ENCODE peak calls at places on chromosomes 4 and X, in seven cellular contexts. One of them, this sample, is unnamed.

GRCh38 chrX:69564665-69565064 is 51.2 kb upstream of the EDA start:
- DNase-seq in NCI-H1092 treated with DMSO at 0.1 percent for 48 hours: no peak
- DNase-seq in naive thymus-derived CD8-positive, alpha-beta T cell: no peak
- DNase-seq in AG08395: no peak
- DNase-seq in H4: no peak
- DNase-seq in HepG2: peak
- DNase-seq in A549: no peak
- DNase-seq in this sample: no peak

GRCh38 chr4:79050521-79050880 is 111.3 kb upstream of the PAQR3 start:
- DNase-seq in NCI-H1092 treated with DMSO at 0.1 percent for 48 hours: peak
- DNase-seq in naive thymus-derived CD8-positive, alpha-beta T cell: no peak
- DNase-seq in AG08395: no peak
- DNase-seq in H4: no peak
- DNase-seq in HepG2: no peak
- DNase-seq in A549: no peak
- DNase-seq in this sample: no peak

GRCh38 chr4:172489896-172490295 is 676.7 kb downstream of the GALNTL6 start:
- DNase-seq in NCI-H1092 treated with DMSO at 0.1 percent for 48 hours: peak
- DNase-seq in naive thymus-derived CD8-positive, alpha-beta T cell: no peak
- DNase-seq in AG08395: no peak
- DNase-seq in H4: no peak
- DNase-seq in HepG2: no peak
- DNase-seq in A549: no peak
- DNase-seq in this sample: no peak

GRCh38 chr4:766152-766515 is 59.8 kb downstream of the CPLX1 start:
- DNase-seq in NCI-H1092 treated with DMSO at 0.1 percent for 48 hours: no peak
- DNase-seq in naive thymus-derived CD8-positive, alpha-beta T cell: no peak
- DNase-seq in AG08395: peak
- DNase-seq in H4: no peak
- DNase-seq in HepG2: no peak
- DNase-seq in A549: no peak
- DNase-seq in this sample: no peak

GRCh38 chrX:38312436-38312835 is 14.9 kb downstream of the RPGR start:
- DNase-seq in NCI-H1092 treated with DMSO at 0.1 percent for 48 hours: no peak
- DNase-seq in naive thymus-derived CD8-positive, alpha-beta T cell: no peak
- DNase-seq in AG08395: peak
- DNase-seq in H4: peak
- DNase-seq in HepG2: no peak
- DNase-seq in A549: no peak
- DNase-seq in this sample: no peak

GRCh38 chr4:52748432-52748831 is 2.8 kb downstream of the ERVMER34-1 start:
- DNase-seq in NCI-H1092 treated with DMSO at 0.1 percent for 48 hours: no peak
- DNase-seq in naive thymus-derived CD8-positive, alpha-beta T cell: no peak
- DNase-seq in AG08395: no peak
- DNase-seq in H4: no peak
- DNase-seq in HepG2: no peak
- DNase-seq in A549: no peak
- DNase-seq in this sample: no peak

GRCh38 chrX:97845451-97845850 is 961.7 kb downstream of the RPA4 start:
- DNase-seq in NCI-H1092 treated with DMSO at 0.1 percent for 48 hours: no peak
- DNase-seq in naive thymus-derived CD8-positive, alpha-beta T cell: no peak
- DNase-seq in AG08395: no peak
- DNase-seq in H4: no peak
- DNase-seq in HepG2: no peak
- DNase-seq in A549: no peak
- DNase-seq in this sample: no peak

GRCh38 chr4:135250040-135250439 is 1048.5 kb upstream of the PABPC4L start:
- DNase-seq in NCI-H1092 treated with DMSO at 0.1 percent for 48 hours: no peak
- DNase-seq in naive thymus-derived CD8-positive, alpha-beta T cell: no peak
- DNase-seq in AG08395: no peak
- DNase-seq in H4: no peak
- DNase-seq in HepG2: no peak
- DNase-seq in A549: no peak
- DNase-seq in this sample: no peak

GRCh38 chrX:111180750-111181240 is 84.8 kb downstream of the PAK3 start:
- DNase-seq in NCI-H1092 treated with DMSO at 0.1 percent for 48 hours: peak
- DNase-seq in naive thymus-derived CD8-positive, alpha-beta T cell: no peak
- DNase-seq in AG08395: no peak
- DNase-seq in H4: no peak
- DNase-seq in HepG2: no peak
- DNase-seq in A549: no peak
- DNase-seq in this sample: no peak

This sample was measured in right atrium auricular region.